ENCODE peak calls at places on chromosomes 16 and 17, in eight cellular contexts. X, H, L, Z, T, K, F and U are unnamed samples.

GRCh38 chr17:42744283-42744805 is 496 bp downstream of the EZH1 start:
- DNase-seq in X (peak; percentile 26), H (peak; percentile 67), L (peak; percentile 81), Z (peak; percentile 86), T (no peak), K (peak; percentile 55), F (peak; percentile 81), U (peak; percentile 90)

GRCh38 chr17:45784583-45785372 is 658 bp downstream of the CRHR1 start:
- DNase-seq in X (peak; percentile 11), H (peak; percentile 4), L (peak; percentile 40), Z (peak; percentile 62), T (peak; percentile 37), K (peak; percentile 25), F (peak; percentile 74), U (peak; percentile 73)

GRCh38 chr17:81325057-81325973 is 30.2 kb upstream of the SLC38A10 start:
- DNase-seq in X (no peak), H (no peak), L (no peak), Z (no peak), T (no peak), K (no peak), F (no peak), U (no peak)

GRCh38 chr16:62213763-62214162 is 177.5 kb upstream of the CDH8 start:
- DNase-seq in X (no peak), H (no peak), L (no peak), Z (no peak), T (no peak), K (no peak), F (peak; percentile 35), U (no peak)

GRCh38 chr17:79840204-79840988 is 1.2 kb upstream of the CBX4 start:
- DNase-seq in X (no peak), H (peak; percentile 15), L (peak; percentile 56), Z (peak; percentile 57), T (no peak), K (no peak), F (peak; percentile 56), U (no peak)

GRCh38 chr17:36059455-36059854 is 4.6 kb upstream of the CCL18 start:
- DNase-seq in X (no peak), H (no peak), L (no peak), Z (no peak), T (no peak), K (no peak), F (no peak), U (no peak)

GRCh38 chr17:74012465-74012864 is 191.0 kb upstream of the RPL38 start:
- DNase-seq in X (no peak), H (peak; percentile 70), L (no peak), Z (no peak), T (no peak), K (peak; percentile 53), F (peak; percentile 61), U (no peak)

GRCh38 chr17:82371333-82372062 is at the start of gene UTS2R:
- DNase-seq in X (no peak), H (no peak), L (no peak), Z (no peak), T (no peak), K (no peak), F (no peak), U (no peak)

GRCh38 chr17:3992370-3992769 is 28.1 kb upstream of the ATP2A3 start:
- DNase-seq in X (no peak), H (no peak), L (no peak), Z (no peak), T (no peak), K (no peak), F (no peak), U (no peak)

GRCh38 chr17:61410555-61411089 is 11.0 kb downstream of the TBX2 start:
- DNase-seq in X (peak; percentile 56), H (peak; percentile 27), L (peak; percentile 81), Z (peak; percentile 82), T (no peak), K (no peak), F (peak; percentile 73), U (peak; percentile 90)